ENCODE peak calls at places on chromosomes 6 and 20, in ten cellular contexts. N is OCI-LY7; Z is cardiac muscle cell; M is CD8-positive, alpha-beta T cell; F is NCI-H1092 treated with DMSO at 0.1 percent for 48 hours; B is Peyer's patch; T is mesothelial cell of epicardium; W is EL; O is WTC11; E is dorsolateral prefrontal cortex. R is an unnamed sample.

GRCh38 chr6:123745877-123746276 is 57.8 kb upstream of the NKAIN2 start:
- DNase-seq in N (no peak), Z (no peak), M (no peak), F (no peak), B (no peak), T (no peak), W (peak), O (no peak), E (no peak), R (no peak)

GRCh38 chr6:166381733-166382499 is 824 bp downstream of the MPC1 start:
- DNase-seq in N (peak), Z (peak), M (peak), F (peak), B (peak), T (peak), W (peak), O (peak), E (peak), R (peak)

GRCh38 chr6:116564921-116565872 is 6.1 kb upstream of the RWDD1 start:
- DNase-seq in N (no peak), Z (no peak), M (no peak), F (no peak), B (no peak), T (no peak), W (peak), O (no peak), E (peak), R (no peak)

GRCh38 chr6:154039231-154039842 is at the start of gene OPRM1:
- DNase-seq in N (no peak), Z (peak), M (no peak), F (no peak), B (no peak), T (peak), W (peak), O (peak), E (peak), R (no peak)

GRCh38 chr6:166307981-166308768 is at the start of gene PRR18:
- DNase-seq in N (peak), Z (peak), M (no peak), F (peak), B (no peak), T (no peak), W (no peak), O (peak), E (peak), R (no peak)

GRCh38 chr6:34897708-34898107 is 8.7 kb downstream of the ANKS1A start:
- DNase-seq in N (no peak), Z (no peak), M (no peak), F (no peak), B (no peak), T (no peak), W (no peak), O (no peak), E (no peak), R (no peak)

GRCh38 chr20:59101956-59102355 is 59.4 kb upstream of the PRELID3B start:
- DNase-seq in N (no peak), Z (peak), M (no peak), F (no peak), B (no peak), T (no peak), W (no peak), O (no peak), E (no peak), R (no peak)

GRCh38 chr6:113381957-113382356 is 475.2 kb upstream of the MARCKS start:
- DNase-seq in N (peak), Z (peak), M (no peak), F (peak), B (no peak), T (no peak), W (peak), O (no peak), E (peak), R (no peak)

GRCh38 chr6:109690740-109691687 is at the start of the genes AK9 and FIG4:
- DNase-seq in N (peak), Z (peak), M (peak), F (peak), B (peak), T (peak), W (peak), O (peak), E (peak), R (peak)

GRCh38 chr20:3209023-3209945 is at the start of gene ITPA:
- DNase-seq in N (peak), Z (peak), M (no peak), F (peak), B (peak), T (no peak), W (peak), O (peak), E (peak), R (peak)

GRCh38 chr6:4103929-4104328 is 25.0 kb upstream of the FAM217A start:
- DNase-seq in N (no peak), Z (no peak), M (no peak), F (no peak), B (no peak), T (no peak), W (no peak), O (no peak), E (no peak), R (no peak)

GRCh38 chr6:52815167-52816092 is 11.8 kb upstream of the GSTA1 start:
- DNase-seq in N (peak), Z (peak), M (no peak), F (peak), B (peak), T (no peak), W (peak), O (peak), E (no peak), R (peak)

GRCh38 chr6:6820688-6821238 is 232.2 kb downstream of the LY86 start:
- DNase-seq in N (no peak), Z (no peak), M (no peak), F (peak), B (no peak), T (no peak), W (no peak), O (no peak), E (no peak), R (no peak)

GRCh38 chr20:2759143-2759542 is 41.3 kb downstream of the CPXM1 start:
- DNase-seq in N (peak), Z (no peak), M (no peak), F (no peak), B (no peak), T (no peak), W (no peak), O (no peak), E (no peak), R (no peak)

GRCh38 chr6:43604174-43604573 is 24.9 kb downstream of the GTPBP2 start:
- DNase-seq in N (no peak), Z (no peak), M (no peak), F (no peak), B (no peak), T (no peak), W (peak), O (no peak), E (no peak), R (no peak)

GRCh38 chr6:35292494-35292893 is 5.1 kb upstream of the DEF6 start:
- DNase-seq in N (peak), Z (no peak), M (no peak), F (no peak), B (no peak), T (no peak), W (no peak), O (no peak), E (no peak), R (no peak)

GRCh38 chr6:56399672-56400263 is 152.4 kb upstream of the COL21A1 start:
- DNase-seq in N (no peak), Z (no peak), M (no peak), F (peak), B (no peak), T (no peak), W (no peak), O (no peak), E (no peak), R (no peak)

GRCh38 chr20:2817891-2818595 is 1.9 kb downstream of the TMEM239 start:
- DNase-seq in N (no peak), Z (no peak), M (no peak), F (no peak), B (no peak), T (no peak), W (no peak), O (no peak), E (no peak), R (no peak)

GRCh38 chr6:47413752-47414516 is 63.7 kb upstream of the CD2AP start:
- DNase-seq in N (peak), Z (peak), M (no peak), F (peak), B (peak), T (no peak), W (peak), O (no peak), E (peak), R (no peak)

GRCh38 chr6:139736507-139736906 is 362.1 kb upstream of the CITED2 start:
- DNase-seq in N (no peak), Z (no peak), M (no peak), F (no peak), B (no peak), T (no peak), W (no peak), O (no peak), E (no peak), R (no peak)

GRCh38 chr20:47274449-47275108 is 81.9 kb downstream of the ZMYND8 start:
- DNase-seq in N (no peak), Z (no peak), M (no peak), F (no peak), B (no peak), T (no peak), W (peak), O (no peak), E (no peak), R (no peak)

GRCh38 chr6:158978752-158979151 is 21.2 kb downstream of the RSPH3 start:
- DNase-seq in N (no peak), Z (no peak), M (no peak), F (no peak), B (no peak), T (no peak), W (peak), O (no peak), E (no peak), R (no peak)

GRCh38 chr6:121925024-121925423 is 474.4 kb upstream of the HSF2 start:
- DNase-seq in N (no peak), Z (no peak), M (no peak), F (no peak), B (no peak), T (no peak), W (no peak), O (no peak), E (no peak), R (no peak)

GRCh38 chr6:40444811-40445210 is 142.4 kb downstream of the LRFN2 start:
- DNase-seq in N (no peak), Z (no peak), M (no peak), F (no peak), B (no peak), T (no peak), W (no peak), O (no peak), E (no peak), R (no peak)

GRCh38 chr6:90019216-90019615 is 124.9 kb downstream of the GJA10 start:
- DNase-seq in N (no peak), Z (no peak), M (no peak), F (no peak), B (no peak), T (no peak), W (no peak), O (no peak), E (no peak), R (no peak)

GRCh38 chr20:53399131-53399530 is 194.5 kb downstream of the ZNF217 start:
- DNase-seq in N (no peak), Z (no peak), M (no peak), F (no peak), B (no peak), T (no peak), W (no peak), O (no peak), E (no peak), R (no peak)

GRCh38 chr6:129671442-129672344 is 38.3 kb downstream of the ARHGAP18 start:
- DNase-seq in N (peak), Z (no peak), M (no peak), F (no peak), B (peak), T (no peak), W (peak), O (no peak), E (no peak), R (peak)

GRCh38 chr6:79240509-79240908 is 6.0 kb upstream of the HMGN3 start:
- DNase-seq in N (no peak), Z (no peak), M (no peak), F (no peak), B (no peak), T (no peak), W (no peak), O (no peak), E (no peak), R (no peak)

GRCh38 chr6:26156850-26157149 is 69.6 kb downstream of the HFE start:
- DNase-seq in N (no peak), Z (no peak), M (no peak), F (no peak), B (peak), T (no peak), W (no peak), O (no peak), E (no peak), R (no peak)

GRCh38 chr6:99032396-99032795 is 84.7 kb upstream of the FBXL4 start:
- DNase-seq in N (no peak), Z (no peak), M (no peak), F (peak), B (no peak), T (no peak), W (no peak), O (no peak), E (no peak), R (no peak)